ENCODE peak calls at places on chromosomes 11 and 22, in seven cellular contexts. R is HCT116, Z is H1, L is HepG2, S is K562, H is GM12878, I is SK-N-SH. E is an unnamed sample.
A peak's percentile ranks its signal among the peaks of the same experiment; 100 is the strongest.

GRCh38 chr11:133712235-133712634 is 133.1 kb downstream of the SPATA19 start:
- DNase-seq in R (no peak), H (no peak), Z (no peak), L (no peak), I (no peak), S (no peak), E (no peak)

GRCh38 chr22:42179616-42180015 is 49.0 kb upstream of the CYP2D6 start:
- DNase-seq in S (no peak), Z (no peak), H (no peak), I (no peak), R (no peak), L (no peak), E (no peak)

GRCh38 chr22:29011200-29011867 is 50.3 kb downstream of the C22orf31 start:
- DNase-seq in H (no peak), I (no peak), Z (no peak), S (no peak), L (no peak), R (no peak), E (no peak)

GRCh38 chr11:107598225-107599139 is 7.5 kb downstream of the ELMOD1 start:
- DNase-seq in L (no peak), H (no peak), I (peak; percentile 45), S (peak; percentile 13), R (peak; percentile 26), Z (peak; percentile 69), E (peak; percentile 33)

GRCh38 chr11:1138053-1138452 is 19.7 kb upstream of the MUC5AC start:
- DNase-seq in S (no peak), Z (no peak), I (no peak), R (no peak), H (no peak), L (no peak), E (no peak)

GRCh38 chr11:45857834-45858492 is 10.7 kb downstream of the CRY2 start:
- DNase-seq in H (no peak), S (no peak), L (no peak), I (peak; percentile 60), Z (no peak), R (no peak), E (no peak)

GRCh38 chr11:105177658-105178057 is 38.1 kb upstream of the CARD18 start:
- DNase-seq in I (no peak), L (no peak), R (no peak), Z (no peak), S (no peak), H (no peak), E (no peak)

GRCh38 chr11:69567951-69568808 is 72.8 kb upstream of the CCND1 start:
- DNase-seq in R (no peak), L (peak; percentile 98), I (no peak), S (no peak), H (no peak), Z (peak; percentile 22), E (no peak)

GRCh38 chr22:50697667-50698506 is 25.3 kb downstream of the SHANK3 start:
- DNase-seq in L (no peak), I (peak; percentile 76), H (no peak), S (no peak), R (no peak), Z (no peak), E (no peak)

GRCh38 chr11:107732327-107733051 is 20.6 kb upstream of the SLN start:
- DNase-seq in I (no peak), H (peak; percentile 21), R (no peak), S (no peak), Z (no peak), L (no peak), E (no peak)

GRCh38 chr11:64713781-64714363 is 9.1 kb downstream of the NRXN2 start:
- DNase-seq in I (no peak), H (no peak), Z (peak; percentile 72), L (no peak), S (no peak), R (no peak), E (no peak)

GRCh38 chr11:27317751-27318150 is 45.3 kb downstream of the CCDC34 start:
- DNase-seq in R (peak; percentile 15), H (no peak), L (no peak), Z (no peak), S (peak; percentile 28), I (no peak), E (no peak)

GRCh38 chr11:2531987-2532703 is 87.3 kb downstream of the KCNQ1 start:
- DNase-seq in R (no peak), H (no peak), Z (no peak), S (no peak), I (no peak), L (no peak), E (no peak)

GRCh38 chr22:36155702-36156101 is 4.9 kb downstream of the APOL3 start:
- DNase-seq in I (no peak), R (no peak), Z (no peak), S (peak; percentile 48), L (peak; percentile 35), H (no peak), E (no peak)

GRCh38 chr22:45285431-45286058 is 796 bp downstream of the UPK3A start:
- DNase-seq in I (no peak), L (no peak), Z (peak; percentile 73), S (peak; percentile 19), R (no peak), H (no peak), E (no peak)

GRCh38 chr22:19352766-19353165 is 61.2 kb upstream of the CLTCL1 start:
- DNase-seq in L (no peak), H (no peak), Z (no peak), S (no peak), I (no peak), R (no peak), E (no peak)

GRCh38 chr11:102447941-102448868 is 4.4 kb downstream of the TMEM123 start:
- DNase-seq in S (no peak), I (no peak), Z (no peak), L (no peak), H (no peak), R (no peak), E (no peak)

GRCh38 chr11:48078661-48079060 is 98.3 kb downstream of the PTPRJ start:
- DNase-seq in I (no peak), Z (no peak), S (no peak), H (no peak), R (no peak), L (no peak), E (no peak)

GRCh38 chr22:25364281-25364680 is 144.8 kb downstream of the CRYBB2 start:
- DNase-seq in L (no peak), H (no peak), S (no peak), R (no peak), I (no peak), Z (no peak), E (no peak)
- TF ChIP-seq JUND in L (no peak), H (no peak), S (no peak), R (no peak), I (no peak), Z (no peak), E (no peak)

GRCh38 chr11:111912535-111912934 is at the start of gene HSPB2:
- DNase-seq in H (no peak), Z (no peak), S (no peak), L (no peak), I (no peak), R (no peak), E (no peak)

GRCh38 chr11:111913031-111913861 is 712 bp downstream of the HSPB2 start:
- DNase-seq in R (no peak), Z (no peak), S (no peak), I (no peak), H (no peak), L (no peak), E (no peak)

GRCh38 chr11:111913997-111914396 is 1.5 kb downstream of the HSPB2 start:
- DNase-seq in H (no peak), I (no peak), L (peak; percentile 46), Z (no peak), R (no peak), S (no peak), E (no peak)

GRCh38 chr11:111910637-111911562 is 670 bp downstream of the CRYAB start:
- DNase-seq in L (no peak), R (no peak), H (no peak), Z (no peak), S (peak; percentile 89), I (no peak), E (peak; percentile 9)

DNA sequence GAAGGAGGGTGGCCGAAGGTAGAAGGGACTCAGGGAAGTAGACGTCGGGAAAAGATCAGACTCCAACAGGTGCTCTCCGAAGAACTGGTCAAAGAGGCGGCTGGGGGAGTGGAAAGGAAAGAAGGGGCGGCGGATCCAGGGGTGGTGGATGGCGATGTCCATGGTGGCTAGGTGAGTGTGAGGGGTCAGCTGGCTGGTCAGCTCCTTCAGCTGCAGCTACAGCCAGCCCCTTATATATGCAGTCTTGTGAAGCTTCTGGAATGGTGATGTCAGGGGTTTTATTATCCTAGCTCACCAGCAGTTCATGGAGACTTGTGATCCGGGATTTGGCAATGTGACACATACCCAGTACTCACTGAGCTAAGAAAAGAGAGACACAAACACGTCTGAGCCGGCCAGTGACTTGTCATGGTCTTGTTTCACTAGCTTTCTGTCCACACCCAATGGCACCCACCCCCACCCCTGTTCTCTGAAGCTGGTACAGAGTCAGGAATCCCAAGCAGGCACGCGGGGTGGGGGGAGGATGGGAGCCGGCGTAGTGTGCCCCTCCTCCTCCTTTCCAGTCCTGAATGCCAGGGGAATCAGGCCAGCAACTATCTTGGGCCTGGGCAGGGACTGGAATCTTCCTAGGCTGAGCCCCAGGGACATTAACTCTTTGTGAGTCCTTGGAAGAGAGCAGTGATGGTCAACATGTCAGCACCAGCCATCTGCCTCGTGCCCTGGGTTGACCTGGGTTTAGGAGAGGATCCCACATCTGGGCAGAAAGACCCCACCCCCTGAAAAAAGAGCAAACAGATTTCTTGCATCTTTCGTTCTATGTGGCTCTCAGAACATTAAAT is at the start of gene CRYAB:
- DNase-seq in S (peak; percentile 66), R (no peak), Z (no peak), L (peak; percentile 32), I (no peak), H (no peak), E (no peak)
- TF ChIP-seq JUND in S (peak; percentile 20), R (no peak), Z (no peak), L (no peak), I (no peak), H (no peak), E (no peak)

GRCh38 chr11:14448229-14448628 is 51.4 kb downstream of the COPB1 start:
- DNase-seq in R (no peak), H (no peak), L (no peak), Z (no peak), I (no peak), S (no peak), E (no peak)

GRCh38 chr11:14444441-14445189 is 55.0 kb downstream of the COPB1 start:
- DNase-seq in H (no peak), Z (no peak), L (no peak), I (no peak), S (no peak), R (no peak), E (no peak)

GRCh38 chr11:14445542-14446530 is 53.8 kb downstream of the COPB1 start:
- DNase-seq in R (no peak), L (no peak), S (no peak), I (no peak), Z (no peak), H (no peak), E (no peak)

GRCh38 chr11:14449302-14449714 is 50.3 kb downstream of the COPB1 start:
- DNase-seq in S (no peak), Z (no peak), H (no peak), I (peak; percentile 5), R (no peak), L (no peak), E (no peak)

GRCh38 chr11:14446701-14447169 is 52.9 kb downstream of the COPB1 start:
- DNase-seq in H (no peak), Z (no peak), I (no peak), R (no peak), S (no peak), L (no peak), E (no peak)
- TF ChIP-seq JUND in H (no peak), Z (no peak), I (peak; percentile 30), R (no peak), S (no peak), L (no peak), E (no peak)

GRCh38 chr11:15826826-15827225 is 529.5 kb downstream of the SOX6 start:
- DNase-seq in Z (peak; percentile 97), I (peak; percentile 63), H (no peak), S (peak; percentile 58), L (no peak), R (peak; percentile 4), E (no peak)
- TF ChIP-seq JUND in Z (no peak), I (no peak), H (no peak), S (no peak), L (no peak), R (no peak), E (no peak)

E was measured in T47D.